ENCODE peak calls at places on chromosomes 2 and 18, in four cellular contexts. A is H7, D is KG1, T is right cardiac atrium. X is an unnamed sample.

GRCh38 chr2:86194751-86195054 is 559 bp downstream of the IMMT start:
- DNase-seq in A (no peak), D (peak), T (no peak), X (no peak)

GRCh38 chr2:31335921-31336570 is 78.5 kb downstream of the XDH start:
- DNase-seq in A (peak), D (no peak), T (no peak), X (no peak)

GRCh38 chr18:48828713-48829442 is 121.9 kb downstream of the SMAD7 start:
- DNase-seq in A (peak), D (no peak), T (peak), X (no peak)

GRCh38 chr2:100470898-100471514 is 724 bp downstream of the NMS start:
- DNase-seq in A (peak), D (no peak), T (peak), X (no peak)

GRCh38 chr2:113061241-113061640 is 2.2 kb downstream of the IL36RN start:
- DNase-seq in A (no peak), D (no peak), T (no peak), X (no peak)

GRCh38 chr2:42764096-42764495 is at the start of gene OXER1:
- DNase-seq in A (peak), D (no peak), T (no peak), X (no peak)

GRCh38 chr2:209671280-209671679 is 100.4 kb upstream of the UNC80 start:
- DNase-seq in A (no peak), D (no peak), T (no peak), X (no peak)

GRCh38 chr2:119440501-119440870 is 8.8 kb downstream of the TMEM37 start:
- DNase-seq in A (peak), D (no peak), T (no peak), X (no peak)

GRCh38 chr2:32856891-32857290 is 89.9 kb upstream of the LTBP1 start:
- DNase-seq in A (no peak), D (no peak), T (no peak), X (no peak)

GRCh38 chr2:237315881-237316225 is 98.1 kb downstream of the COL6A3 start:
- DNase-seq in A (no peak), D (no peak), T (peak), X (no peak)

GRCh38 chr2:232362174-232362913 is 16.2 kb upstream of the ALPP start:
- DNase-seq in A (no peak), D (no peak), T (no peak), X (no peak)

GRCh38 chr2:38486213-38487026 is 109.3 kb upstream of the ATL2 start:
- DNase-seq in A (no peak), D (no peak), T (no peak), X (no peak)

GRCh38 chr2:148201075-148202004 is 180.4 kb downstream of the MBD5 start:
- DNase-seq in A (peak), D (no peak), T (peak), X (peak)

GRCh38 chr2:123453772-123454171 is 571.3 kb upstream of the CNTNAP5 start:
- DNase-seq in A (no peak), D (no peak), T (no peak), X (no peak)

GRCh38 chr2:38485734-38486133 is 108.7 kb upstream of the ATL2 start:
- DNase-seq in A (no peak), D (peak), T (no peak), X (no peak)

GRCh38 chr2:30177440-30177839 is 30.6 kb downstream of the YPEL5 start:
- DNase-seq in A (no peak), D (no peak), T (no peak), X (no peak)

GRCh38 chr2:109674894-109675534 is 60.9 kb downstream of the SOWAHC start:
- DNase-seq in A (no peak), D (no peak), T (no peak), X (no peak)

GRCh38 chr2:231925303-231926179 is 655 bp downstream of the NPPC start:
- DNase-seq in A (peak), D (peak), T (peak), X (peak)